ENCODE peak calls at places on chromosomes 13 and 19, in five cellular contexts. B is neural crest cell; F is left colon; C is stimulated activated CD4-positive, alpha-beta T cell treated with anti-CD3 and anti-CD28 coated beads, TNF-alpha, amount 100 ng/mL, for 48 hours; I is NCI-H1930. D is an unnamed sample.

GRCh38 chr19:1231729-1232128 is 6.1 kb downstream of the CBARP start:
- DNase-seq in B (no peak), F (no peak), C (no peak), I (no peak), D (no peak)

GRCh38 chr19:12913011-12913561 is 6.0 kb downstream of the SYCE2 start:
- DNase-seq in B (no peak), F (peak; percentile 48), C (no peak), I (peak; percentile 25), D (peak; percentile 82)

GRCh38 chr13:107329991-107330390 is 762.1 kb upstream of the ARGLU1 start:
- DNase-seq in B (no peak), F (no peak), C (no peak), I (no peak), D (no peak)

GRCh38 chr19:13102666-13103584 is at the start of gene LYL1:
- DNase-seq in B (no peak), F (peak; percentile 74), C (no peak), I (no peak), D (peak; percentile 87)

GRCh38 chr13:101303512-101303911 is 112.8 kb downstream of the NALCN start:
- DNase-seq in B (no peak), F (no peak), C (no peak), I (no peak), D (no peak)

GRCh38 chr13:52104624-52105023 is 24.2 kb downstream of the NEK5 start:
- DNase-seq in B (no peak), F (no peak), C (no peak), I (no peak), D (no peak)

GRCh38 chr19:37007587-37008220 is 70.5 kb upstream of the ZNF420 start:
- DNase-seq in B (no peak), F (peak; percentile 37), C (peak; percentile 3), I (peak; percentile 92), D (peak; percentile 53)

GRCh38 chr19:1351324-1351947 is 32.3 kb upstream of the NDUFS7 start:
- DNase-seq in B (no peak), F (no peak), C (no peak), I (no peak), D (no peak)

GRCh38 chr19:5627395-5627904 is 4.6 kb downstream of the SAFB start:
- DNase-seq in B (peak; percentile 7), F (peak; percentile 64), C (peak; percentile 39), I (no peak), D (no peak)

GRCh38 chr13:24625324-24625723 is 54.9 kb upstream of the ATP12A start:
- DNase-seq in B (no peak), F (no peak), C (no peak), I (no peak), D (no peak)

GRCh38 chr13:38707433-38707832 is 20.6 kb downstream of the FREM2 start:
- DNase-seq in B (no peak), F (no peak), C (no peak), I (no peak), D (no peak)

GRCh38 chr13:95784161-95784880 is 107.4 kb downstream of the DNAJC3 start:
- DNase-seq in B (no peak), F (no peak), C (no peak), I (no peak), D (no peak)

GRCh38 chr19:4889034-4889825 is 13.5 kb downstream of the ARRDC5 start:
- DNase-seq in B (no peak), F (no peak), C (no peak), I (no peak), D (no peak)

GRCh38 chr13:74869846-74870245 is 612.1 kb downstream of the TBC1D4 start:
- DNase-seq in B (no peak), F (no peak), C (no peak), I (no peak), D (no peak)

GRCh38 chr19:47376589-47377144 is 27.6 kb downstream of the DHX34 start:
- DNase-seq in B (no peak), F (no peak), C (no peak), I (no peak), D (no peak)

GRCh38 chr13:92224825-92225224 is 826.4 kb downstream of the GPC5 start:
- DNase-seq in B (no peak), F (no peak), C (no peak), I (no peak), D (no peak)

GRCh38 chr13:112991611-112992010 is 22.6 kb downstream of the MCF2L start:
- DNase-seq in B (no peak), F (no peak), C (no peak), I (no peak), D (no peak)

GRCh38 chr13:98541701-98542203 is 35.2 kb downstream of the STK24 start:
- DNase-seq in B (no peak), F (no peak), C (no peak), I (no peak), D (no peak)

GRCh38 chr13:112962911-112963625 is 5.9 kb upstream of the MCF2L start:
- DNase-seq in B (no peak), F (no peak), C (no peak), I (no peak), D (no peak)

GRCh38 chr19:45158503-45159026 is 2.2 kb downstream of the NKPD1 start:
- DNase-seq in B (no peak), F (no peak), C (no peak), I (no peak), D (no peak)

GRCh38 chr19:17788632-17789031 is 6.3 kb upstream of the B3GNT3 start:
- DNase-seq in B (no peak), F (no peak), C (no peak), I (no peak), D (no peak)

GRCh38 chr19:47028372-47028672 is 8.7 kb downstream of the NPAS1 start:
- DNase-seq in B (no peak), F (no peak), C (no peak), I (no peak), D (no peak)

GRCh38 chr19:43474986-43475705 is 9.7 kb upstream of the LYPD3 start:
- DNase-seq in B (peak; percentile 98), F (peak; percentile 97), C (peak; percentile 96), I (peak; percentile 92), D (peak; percentile 99)

GRCh38 chr19:27918818-27919217 is 1294.1 kb downstream of the UQCRFS1 start:
- DNase-seq in B (no peak), F (no peak), C (no peak), I (no peak), D (no peak)

GRCh38 chr13:30829788-30830637 is 76.1 kb upstream of the MEDAG start:
- DNase-seq in B (no peak), F (no peak), C (no peak), I (no peak), D (no peak)